ENCODE peak calls at places on chromosomes 7 and 10, in six cellular contexts. Z is H7, F is prostate gland, V is cardiac fibroblast, L is HCT116, U is neural progenitor cell. D is an unnamed sample.

GRCh38 chr10:53025172-53025651 is 252.6 kb upstream of the MBL2 start:
- DNase-seq in Z (no peak), F (peak; percentile 16), V (peak; percentile 10), L (no peak), U (no peak), D (no peak)

GRCh38 chr10:48551796-48552591 is 52.9 kb downstream of the ARHGAP22 start:
- DNase-seq in Z (peak; percentile 84), F (no peak), V (peak; percentile 61), L (peak; percentile 15), U (peak; percentile 65), D (no peak)

GRCh38 chr10:19204239-19204917 is 155.8 kb downstream of the MALRD1 start:
- DNase-seq in Z (no peak), F (no peak), V (no peak), L (no peak), U (no peak), D (no peak)

GRCh38 chr7:24034251-24034650 is 249.7 kb upstream of the NPY start:
- DNase-seq in Z (no peak), F (no peak), V (no peak), L (no peak), U (no peak), D (no peak)

GRCh38 chr10:44928462-44928861 is 17.3 kb downstream of the TMEM72 start:
- DNase-seq in Z (no peak), F (no peak), V (no peak), L (no peak), U (no peak), D (no peak)

GRCh38 chr7:86645174-86645566 is 1.5 kb downstream of the GRM3 start:
- DNase-seq in Z (peak; percentile 39), F (no peak), V (no peak), L (no peak), U (peak; percentile 39), D (no peak)

GRCh38 chr10:119104653-119105024 is 726 bp downstream of the DENND10 start:
- DNase-seq in Z (no peak), F (no peak), V (no peak), L (no peak), U (peak; percentile 44), D (no peak)

GRCh38 chr7:18384491-18385143 is 110.9 kb upstream of the HDAC9 start:
- DNase-seq in Z (peak; percentile 15), F (no peak), V (no peak), L (no peak), U (peak; percentile 25), D (no peak)

GRCh38 chr7:128904381-128905197 is 5.9 kb downstream of the KCP start:
- DNase-seq in Z (peak; percentile 91), F (no peak), V (peak; percentile 69), L (peak; percentile 52), U (peak; percentile 71), D (no peak)

GRCh38 chr10:69333205-69333604 is 54.9 kb downstream of the HK1 start:
- DNase-seq in Z (peak; percentile 80), F (peak; percentile 90), V (peak; percentile 57), L (no peak), U (peak; percentile 72), D (peak; percentile 39)

GRCh38 chr10:69335613-69336012 is 57.3 kb downstream of the HK1 start:
- DNase-seq in Z (no peak), F (no peak), V (no peak), L (no peak), U (no peak), D (no peak)

GRCh38 chr10:69334258-69335062 is 56.2 kb downstream of the HK1 start:
- DNase-seq in Z (no peak), F (no peak), V (no peak), L (no peak), U (no peak), D (no peak)

GRCh38 chr10:69336952-69337311 is 58.6 kb downstream of the HK1 start:
- DNase-seq in Z (no peak), F (no peak), V (no peak), L (no peak), U (no peak), D (no peak)

GRCh38 chr10:69335063-69335587 is 56.8 kb downstream of the HK1 start:
- DNase-seq in Z (no peak), F (no peak), V (peak; percentile 55), L (no peak), U (no peak), D (no peak)
- H3K4me3 ChIP-seq in Z (no peak overlapping the region), F (no peak overlapping the region), V (no peak overlapping the region), L (no peak overlapping the region), U (no peak overlapping the region), D (no peak overlapping the region)

GRCh38 chr7:8440670-8441069 is 7.3 kb downstream of the NXPH1 start:
- DNase-seq in Z (peak; percentile 33), F (no peak), V (no peak), L (no peak), U (no peak), D (no peak)

GRCh38 chr7:8442814-8443304 is 9.4 kb downstream of the NXPH1 start:
- DNase-seq in Z (peak; percentile 93), F (no peak), V (peak; percentile 18), L (no peak), U (peak; percentile 95), D (no peak)

GRCh38 chr7:8441602-8442294 is 8.3 kb downstream of the NXPH1 start:
- DNase-seq in Z (peak; percentile 73), F (no peak), V (no peak), L (no peak), U (peak; percentile 65), D (no peak)

GRCh38 chr7:8442295-8442813 is 8.9 kb downstream of the NXPH1 start:
- DNase-seq in Z (peak; percentile 68), F (no peak), V (no peak), L (no peak), U (no peak), D (no peak)

GRCh38 chr7:8441106-8441590 is 7.7 kb downstream of the NXPH1 start:
- DNase-seq in Z (peak; percentile 33), F (no peak), V (no peak), L (no peak), U (peak; percentile 60), D (no peak)
- H3K4me3 ChIP-seq in Z (peak overlapping the region; percentile 27), F (no peak overlapping the region), V (no peak overlapping the region), L (no peak overlapping the region), U (peak overlapping the region; percentile 51), D (peak overlapping the region; percentile 18)

GRCh38 chr7:139739863-139740597 is 37.8 kb downstream of the HIPK2 start:
- DNase-seq in Z (no peak), F (peak; percentile 52), V (no peak), L (no peak), U (no peak), D (no peak)

GRCh38 chr7:139743267-139743966 is 34.4 kb downstream of the HIPK2 start:
- DNase-seq in Z (no peak), F (no peak), V (no peak), L (no peak), U (no peak), D (no peak)

GRCh38 chr7:139741239-139741638 is 36.6 kb downstream of the HIPK2 start:
- DNase-seq in Z (no peak), F (no peak), V (no peak), L (no peak), U (no peak), D (no peak)

GRCh38 chr7:139743967-139744767 is 33.6 kb downstream of the HIPK2 start:
- DNase-seq in Z (no peak), F (no peak), V (peak; percentile 40), L (no peak), U (no peak), D (no peak)

DNA sequence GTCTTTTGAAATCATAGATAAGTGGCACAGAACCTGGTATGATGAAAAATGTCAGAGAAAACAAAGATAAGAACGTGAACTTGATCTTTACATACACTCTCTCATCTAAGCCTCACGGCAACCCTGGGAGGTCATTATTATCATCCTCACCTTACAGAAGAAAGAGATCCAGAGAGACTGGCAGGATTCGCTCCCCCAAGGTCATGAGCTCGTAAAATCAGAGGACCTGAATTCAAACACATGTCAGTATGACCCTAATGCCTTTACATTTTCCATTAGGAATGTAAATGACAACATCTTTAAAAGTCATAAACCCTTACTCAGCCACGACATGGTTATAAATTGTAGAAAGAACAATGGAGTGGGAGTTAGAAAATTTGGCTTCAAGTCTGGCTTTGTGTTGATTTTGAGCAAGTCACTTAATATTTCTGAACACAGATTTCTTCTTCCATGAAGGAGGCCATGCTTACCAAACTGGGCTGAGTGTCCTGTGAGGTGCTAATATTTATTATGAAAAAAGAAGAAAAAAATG is 35.9 kb downstream of the HIPK2 start:
- DNase-seq in Z (no peak), F (no peak), V (peak; percentile 79), L (no peak), U (no peak), D (no peak)
- H3K4me3 ChIP-seq in Z (no peak overlapping the region), F (no peak overlapping the region), V (no peak overlapping the region), L (no peak overlapping the region), U (no peak overlapping the region), D (no peak overlapping the region)

GRCh38 chr7:151035902-151036301 is 7.7 kb downstream of the ABCB8 start:
- DNase-seq in Z (no peak), F (no peak), V (no peak), L (no peak), U (no peak), D (no peak)
- H3K4me3 ChIP-seq in Z (no peak overlapping the region), F (no peak overlapping the region), V (no peak overlapping the region), L (no peak overlapping the region), U (no peak overlapping the region), D (no peak overlapping the region)

D was measured in iPS DF 6.9.